ENCODE peak calls at places on chromosomes 1 and 21, in seven cellular contexts. C, P, O, J, W, X and H are unnamed samples.

GRCh38 chr1:200739499-200740290 is 1.0 kb downstream of the CAMSAP2 start:
- ATAC-seq in X (no peak), W (no peak), C (no peak), O (no peak), P (no peak), J (no peak), H (peak; percentile 92)

GRCh38 chr21:28324690-28325089 is 668.0 kb downstream of the LTN1 start:
- ATAC-seq in C (no peak), W (no peak), X (no peak), O (no peak), J (no peak), P (no peak), H (no peak)

GRCh38 chr1:93763981-93764750 is 82.5 kb upstream of the BCAR3 start:
- ATAC-seq in P (no peak), C (no peak), J (no peak), X (no peak), W (no peak), O (no peak), H (no peak)

GRCh38 chr1:54744696-54745095 is 19.6 kb downstream of the PARS2 start:
- ATAC-seq in C (no peak), X (no peak), J (no peak), O (no peak), P (no peak), W (no peak), H (no peak)

GRCh38 chr1:160061376-160062100 is 8.4 kb downstream of the KCNJ10 start:
- ATAC-seq in O (no peak), W (no peak), P (no peak), C (no peak), J (no peak), X (no peak), H (no peak)

GRCh38 chr1:226948051-226948450 is 8.0 kb downstream of the COQ8A start:
- ATAC-seq in P (no peak), O (no peak), X (no peak), W (no peak), C (no peak), J (no peak), H (no peak)

GRCh38 chr1:172549621-172550280 is 16.8 kb downstream of the SUCO start:
- ATAC-seq in J (no peak), C (no peak), O (no peak), X (no peak), P (no peak), W (no peak), H (no peak)

GRCh38 chr1:28193701-28194161 is 17.2 kb upstream of the PTAFR start:
- ATAC-seq in O (peak; percentile 55), C (no peak), P (no peak), J (peak; percentile 45), X (peak; percentile 8), W (no peak), H (no peak)

GRCh38 chr1:47887060-47887851 is 109.9 kb downstream of the TRABD2B start:
- ATAC-seq in O (no peak), W (no peak), J (no peak), X (no peak), P (no peak), C (no peak), H (no peak)

GRCh38 chr1:33273402-33273801 is 17.1 kb downstream of the ZNF362 start:
- ATAC-seq in C (peak; percentile 49), J (no peak), X (no peak), O (no peak), P (no peak), W (no peak), H (no peak)

GRCh38 chr1:235259133-235259778 is 68.7 kb downstream of the ARID4B start:
- ATAC-seq in X (peak; percentile 46), W (no peak), J (peak; percentile 68), C (peak; percentile 48), P (peak; percentile 16), O (peak; percentile 92), H (no peak)

GRCh38 chr1:204227351-204227750 is 13.6 kb upstream of the GOLT1A start:
- ATAC-seq in X (no peak), W (no peak), J (no peak), C (no peak), O (no peak), P (no peak), H (no peak)

GRCh38 chr1:95888877-95889799 is 655.1 kb downstream of the RWDD3 start:
- ATAC-seq in C (no peak), X (peak; percentile 79), P (peak; percentile 20), W (no peak), J (no peak), O (no peak), H (no peak)

GRCh38 chr1:164772635-164773034 is 213.7 kb downstream of the PBX1 start:
- ATAC-seq in W (peak; percentile 52), C (no peak), P (peak; percentile 66), X (peak; percentile 29), J (peak; percentile 63), O (peak; percentile 66), H (peak; percentile 81)

GRCh38 chr21:14616303-14617039 is 70.4 kb upstream of the SAMSN1 start:
- ATAC-seq in P (no peak), C (no peak), J (no peak), O (no peak), X (no peak), W (no peak), H (no peak)

GRCh38 chr1:8374356-8374755 is 56.4 kb downstream of the SLC45A1 start:
- ATAC-seq in P (no peak), J (no peak), X (no peak), O (no peak), C (no peak), W (peak; percentile 13), H (peak; percentile 32)

GRCh38 chr1:150558761-150559626 is 9.8 kb downstream of the ADAMTSL4 start:
- ATAC-seq in C (no peak), P (peak; percentile 4), O (no peak), X (peak; percentile 0), W (no peak), J (no peak), H (no peak)

GRCh38 chr1:52210044-52210443 is 68.2 kb downstream of the ZFYVE9 start:
- ATAC-seq in J (no peak), X (no peak), W (no peak), C (no peak), P (no peak), O (no peak), H (no peak)

GRCh38 chr21:34947122-34947534 is 102.0 kb downstream of the RUNX1 start:
- ATAC-seq in P (no peak), X (no peak), C (no peak), J (no peak), W (no peak), O (no peak), H (no peak)

GRCh38 chr1:54331843-54332688 is 74.1 kb downstream of the SSBP3 start:
- ATAC-seq in J (peak; percentile 30), C (no peak), P (no peak), X (no peak), W (no peak), O (peak; percentile 77), H (no peak)

GRCh38 chr1:164678289-164678688 is 119.3 kb downstream of the PBX1 start:
- ATAC-seq in O (no peak), W (no peak), J (no peak), X (no peak), P (no peak), C (no peak), H (no peak)

DNA sequence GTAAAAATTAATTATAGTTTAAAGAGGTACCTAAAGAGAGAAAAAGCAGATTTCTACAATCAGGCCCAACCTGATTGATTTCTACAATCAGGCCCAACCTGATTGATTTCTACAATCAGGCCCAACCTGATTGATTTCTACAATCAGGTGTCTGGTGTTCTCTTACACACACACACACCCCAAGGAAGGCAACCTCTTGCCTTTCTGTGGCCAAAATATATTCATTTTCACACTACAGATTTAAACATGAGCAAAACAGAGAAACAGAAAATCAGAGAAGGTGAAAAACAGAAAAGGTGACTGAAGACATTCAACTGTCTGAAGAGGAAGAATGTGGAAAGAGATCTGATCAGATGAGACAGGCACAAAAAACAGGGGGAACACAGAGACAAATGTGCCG is 104.5 kb downstream of the SMYD2 start:
- ATAC-seq in X (no peak), O (no peak), W (no peak), P (no peak), C (no peak), J (no peak), H (no peak)
- H3K4me1 ChIP-seq in X (no peaks in the 10 kb centered on the region), O (no peaks in the 10 kb centered on the region), W (no peaks in the 10 kb centered on the region), P (no peaks in the 10 kb centered on the region), C (no peaks in the 10 kb centered on the region), J (no peaks in the 10 kb centered on the region), H (peaks cover 8% of the 10 kb centered on the region)

GRCh38 chr1:59058681-59059441 is 238.0 kb upstream of the FGGY start:
- ATAC-seq in W (no peak), P (no peak), X (no peak), J (no peak), C (no peak), O (peak; percentile 15), H (no peak)
- H3K27ac ChIP-seq in W (peak overlapping the region; percentile 12), P (no peak overlapping the region), X (no peak overlapping the region), J (peak overlapping the region; percentile 4), C (no peak overlapping the region), O (no peak overlapping the region), H (no peak overlapping the region)

DNA sequence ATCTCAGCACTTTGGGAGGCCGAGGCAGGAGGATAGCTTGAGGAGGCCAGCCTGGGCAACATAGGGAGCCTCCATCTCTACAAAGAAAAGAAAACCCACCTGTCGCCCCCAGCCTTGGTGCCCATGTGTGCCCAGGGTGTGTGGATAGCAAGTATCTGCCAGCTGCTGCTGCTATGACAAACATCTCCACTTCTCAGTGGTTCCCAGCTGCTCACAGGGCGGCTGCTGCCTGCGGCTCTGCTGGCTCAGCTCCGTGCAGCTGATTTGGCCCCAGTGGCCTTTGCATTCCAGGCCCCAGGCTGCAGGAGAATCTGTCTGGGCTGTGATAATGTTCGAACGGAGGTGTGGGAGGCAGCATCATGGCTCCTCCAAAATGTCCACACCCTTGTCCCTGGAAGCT is 10.6 kb upstream of the TTC34 start:
- ATAC-seq in O (no peak), C (no peak), X (no peak), J (no peak), W (no peak), P (no peak), H (no peak)
- H3K27me3 ChIP-seq in O (no peaks in the 10 kb centered on the region), C (no peaks in the 10 kb centered on the region), X (no peaks in the 10 kb centered on the region), J (no peaks in the 10 kb centered on the region), W (no peaks in the 10 kb centered on the region), P (peaks cover 15% of the 10 kb centered on the region), H (peaks cover 88% of the 10 kb centered on the region)

GRCh38 chr1:206705187-206705586 is 20.5 kb downstream of the MAPKAPK2 start:
- ATAC-seq in P (peak; percentile 26), W (no peak), C (no peak), X (no peak), O (peak; percentile 43), J (no peak), H (peak; percentile 47)

GRCh38 chr1:206705744-206706297 is 21.1 kb downstream of the MAPKAPK2 start:
- ATAC-seq in X (no peak), C (no peak), J (no peak), P (no peak), W (no peak), O (no peak), H (peak; percentile 34)

GRCh38 chr1:206708058-206708457 is 23.4 kb downstream of the MAPKAPK2 start:
- ATAC-seq in J (no peak), C (no peak), O (no peak), W (no peak), P (no peak), X (peak; percentile 61), H (no peak)

GRCh38 chr1:206706298-206706791 is 21.6 kb downstream of the MAPKAPK2 start:
- ATAC-seq in X (no peak), P (peak; percentile 35), O (peak; percentile 14), W (peak; percentile 79), J (peak; percentile 40), C (no peak), H (peak; percentile 54)

DNA sequence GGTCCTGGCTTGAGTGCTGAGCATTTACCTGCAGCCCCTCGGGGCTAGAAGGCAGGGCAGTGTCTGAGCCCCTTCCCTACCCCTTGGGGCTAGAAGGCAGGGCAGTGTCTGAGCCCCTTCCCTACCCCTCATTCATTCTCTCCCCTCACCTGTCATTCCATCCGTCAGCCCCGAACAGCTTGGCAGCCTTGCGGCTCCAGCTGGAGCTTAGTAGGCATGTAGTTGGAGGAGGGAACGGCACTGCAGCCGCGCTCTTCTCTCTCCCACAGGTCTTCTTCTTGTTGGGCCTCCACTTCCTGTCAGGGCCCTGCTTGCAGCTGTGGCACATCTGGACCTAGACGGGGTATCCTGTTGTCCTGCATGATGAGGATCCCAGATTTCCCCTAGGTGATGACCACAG is 22.1 kb downstream of the MAPKAPK2 start:
- ATAC-seq in W (no peak), J (no peak), O (no peak), P (no peak), C (no peak), X (no peak), H (no peak)
- H3K4me1 ChIP-seq in W (peaks cover 23% of the 10 kb centered on the region), J (peaks cover 85% of the 10 kb centered on the region), O (peaks cover 32% of the 10 kb centered on the region), P (peaks cover 49% of the 10 kb centered on the region), C (peaks cover 72% of the 10 kb centered on the region), X (no peaks in the 10 kb centered on the region), H (peaks cover 5% of the 10 kb centered on the region)